ENCODE peak calls at places on chromosomes 2 and 18, in six cellular contexts. D is WTC11; E is CD8-positive, alpha-beta T cell; A is T-helper 2 cell; W is activated gamma-delta T cell treated with Interleukin-2 at 50 U/mL for 16 hours; C is hepatocyte. S is an unnamed sample.
A peak's percentile ranks its signal among the peaks of the same experiment; 100 is the strongest.

GRCh38 chr2:169693344-169693743 is 861 bp downstream of the CFAP210 start:
- DNase-seq in D (no peak), E (no peak), A (no peak), W (no peak), C (no peak), S (no peak)

GRCh38 chr2:83224591-83224990 is 1234.5 kb downstream of the SUCLG1 start:
- DNase-seq in D (no peak), E (no peak), A (no peak), W (no peak), C (no peak), S (no peak)

GRCh38 chr2:143193121-143193520 is 63.9 kb downstream of the ARHGAP15 start:
- DNase-seq in D (no peak), E (no peak), A (no peak), W (no peak), C (no peak), S (no peak)

GRCh38 chr2:127048969-127049897 is 57.7 kb downstream of the BIN1 start:
- DNase-seq in D (no peak), E (no peak), A (no peak), W (no peak), C (no peak), S (no peak)

GRCh38 chr18:13444430-13445240 is 226.1 kb downstream of the LDLRAD4 start:
- DNase-seq in D (no peak), E (no peak), A (no peak), W (no peak), C (no peak), S (no peak)

GRCh38 chr2:202780514-202781021 is 91.0 kb downstream of the ICA1L start:
- DNase-seq in D (no peak), E (no peak), A (no peak), W (no peak), C (no peak), S (peak; percentile 45)

GRCh38 chr2:239438368-239438767 is 37.5 kb upstream of the HDAC4 start:
- DNase-seq in D (no peak), E (no peak), A (no peak), W (no peak), C (no peak), S (no peak)

GRCh38 chr2:146806295-146807005 is 1038.4 kb upstream of the ACVR2A start:
- DNase-seq in D (no peak), E (no peak), A (no peak), W (no peak), C (no peak), S (no peak)

GRCh38 chr2:223590964-223591363 is 11.2 kb downstream of the SCG2 start:
- DNase-seq in D (no peak), E (no peak), A (no peak), W (no peak), C (no peak), S (no peak)

GRCh38 chr2:144230057-144230451 is 289.9 kb downstream of the ZEB2 start:
- DNase-seq in D (no peak), E (no peak), A (no peak), W (no peak), C (no peak), S (no peak)

GRCh38 chr2:144458536-144458935 is 61.4 kb downstream of the ZEB2 start:
- DNase-seq in D (no peak), E (no peak), A (no peak), W (no peak), C (no peak), S (no peak)

GRCh38 chr2:41853427-41854191 is 194.2 kb upstream of the PKDCC start:
- DNase-seq in D (peak; percentile 70), E (no peak), A (no peak), W (no peak), C (peak; percentile 80), S (peak; percentile 84)

GRCh38 chr18:50803579-50803978 is 16.2 kb downstream of the MRO start:
- DNase-seq in D (no peak), E (no peak), A (no peak), W (no peak), C (peak; percentile 43), S (peak; percentile 14)

GRCh38 chr2:241859436-241860183 is 916 bp upstream of the PDCD1 start:
- DNase-seq in D (no peak), E (no peak), A (no peak), W (no peak), C (no peak), S (no peak)

GRCh38 chr2:239283288-239283945 is 117.4 kb downstream of the HDAC4 start:
- DNase-seq in D (peak; percentile 5), E (no peak), A (no peak), W (no peak), C (no peak), S (no peak)

GRCh38 chr2:128409326-128410034 is 90.8 kb upstream of the HS6ST1 start:
- DNase-seq in D (no peak), E (no peak), A (no peak), W (no peak), C (no peak), S (no peak)

S was measured in trophoblast cell.